ENCODE peak calls at places on chromosome 11, in six cellular contexts. Q is tibial artery; G is uterus; I is cardiac muscle cell; Y is CD4-positive, CD25-positive, alpha-beta regulatory T cell; R is PC-3. C is an unnamed sample.

GRCh38 chr11:110184974-110185597 is 91.9 kb downstream of the ZC3H12C start:
- DNase-seq in Q (no peak), Y (no peak), I (peak; percentile 59), G (no peak), R (peak; percentile 82), C (no peak)

GRCh38 chr11:9574556-9574805 is 1.0 kb downstream of the WEE1 start:
- DNase-seq in Y (no peak), R (no peak), Q (peak; percentile 75), I (peak; percentile 55), G (peak; percentile 56), C (no peak)

GRCh38 chr11:72727521-72727920 is 24.7 kb downstream of the ARAP1 start:
- DNase-seq in Q (no peak), G (no peak), I (no peak), R (no peak), Y (no peak), C (no peak)

GRCh38 chr11:2107521-2107920 is 31.7 kb downstream of the IGF2 start:
- DNase-seq in Q (no peak), G (no peak), Y (no peak), R (no peak), I (no peak), C (no peak)

GRCh38 chr11:44615041-44615513 is 49.6 kb downstream of the CD82 start:
- DNase-seq in R (no peak), Q (peak; percentile 45), Y (no peak), G (no peak), I (no peak), C (no peak)

GRCh38 chr11:2089536-2090165 is 49.5 kb downstream of the IGF2 start:
- DNase-seq in Y (peak; percentile 33), G (no peak), I (peak; percentile 28), R (peak; percentile 71), Q (no peak), C (no peak)

GRCh38 chr11:107844041-107844440 is 14.5 kb downstream of the SLC35F2 start:
- DNase-seq in R (peak; percentile 96), Q (no peak), I (peak; percentile 14), G (no peak), Y (no peak), C (no peak)

GRCh38 chr11:6520265-6520664 is 23.2 kb downstream of the DNHD1 start:
- DNase-seq in Q (no peak), Y (no peak), G (no peak), R (no peak), I (no peak), C (no peak)

GRCh38 chr11:128523616-128524015 is 63.7 kb downstream of the ETS1 start:
- DNase-seq in Y (no peak), I (peak; percentile 78), G (no peak), R (peak; percentile 44), Q (no peak), C (peak; percentile 17)

GRCh38 chr11:20417771-20418170 is 30.3 kb downstream of the PRMT3 start:
- DNase-seq in Y (no peak), R (no peak), G (no peak), Q (no peak), I (no peak), C (no peak)

GRCh38 chr11:114001416-114001815 is 26.5 kb downstream of the HTR3A start:
- DNase-seq in Q (no peak), Y (no peak), G (no peak), I (peak; percentile 13), R (no peak), C (no peak)

GRCh38 chr11:47225552-47226137 is 10.9 kb downstream of the DDB2 start:
- DNase-seq in G (no peak), Y (peak; percentile 67), I (no peak), Q (no peak), R (no peak), C (no peak)

GRCh38 chr11:16861867-16862266 is 123.4 kb downstream of the C11orf58 start:
- DNase-seq in R (no peak), Q (no peak), Y (no peak), G (no peak), I (no peak), C (no peak)

GRCh38 chr11:114171257-114172054 is 111.9 kb downstream of the ZBTB16 start:
- DNase-seq in I (peak; percentile 54), R (no peak), Y (no peak), Q (peak; percentile 95), G (peak; percentile 93), C (peak; percentile 97)

GRCh38 chr11:18490736-18491485 is 35.3 kb downstream of the LDHAL6A start:
- DNase-seq in Y (no peak), R (no peak), Q (no peak), I (no peak), G (no peak), C (no peak)
- H3K27ac ChIP-seq in Y (no peak overlapping the region), R (peak overlapping the region; percentile 44), Q (no peak overlapping the region), I (peak overlapping the region; percentile 44), G (no peak overlapping the region), C (no peak overlapping the region)

GRCh38 chr11:125223901-125224331 is 59.4 kb downstream of the PKNOX2 start:
- DNase-seq in Q (no peak), Y (no peak), R (no peak), G (no peak), I (no peak), C (no peak)
- H3K4me3 ChIP-seq in Q (no peak overlapping the region), Y (no peak overlapping the region), R (no peak overlapping the region), G (no peak overlapping the region), I (no peak overlapping the region), C (no peak overlapping the region)

DNA sequence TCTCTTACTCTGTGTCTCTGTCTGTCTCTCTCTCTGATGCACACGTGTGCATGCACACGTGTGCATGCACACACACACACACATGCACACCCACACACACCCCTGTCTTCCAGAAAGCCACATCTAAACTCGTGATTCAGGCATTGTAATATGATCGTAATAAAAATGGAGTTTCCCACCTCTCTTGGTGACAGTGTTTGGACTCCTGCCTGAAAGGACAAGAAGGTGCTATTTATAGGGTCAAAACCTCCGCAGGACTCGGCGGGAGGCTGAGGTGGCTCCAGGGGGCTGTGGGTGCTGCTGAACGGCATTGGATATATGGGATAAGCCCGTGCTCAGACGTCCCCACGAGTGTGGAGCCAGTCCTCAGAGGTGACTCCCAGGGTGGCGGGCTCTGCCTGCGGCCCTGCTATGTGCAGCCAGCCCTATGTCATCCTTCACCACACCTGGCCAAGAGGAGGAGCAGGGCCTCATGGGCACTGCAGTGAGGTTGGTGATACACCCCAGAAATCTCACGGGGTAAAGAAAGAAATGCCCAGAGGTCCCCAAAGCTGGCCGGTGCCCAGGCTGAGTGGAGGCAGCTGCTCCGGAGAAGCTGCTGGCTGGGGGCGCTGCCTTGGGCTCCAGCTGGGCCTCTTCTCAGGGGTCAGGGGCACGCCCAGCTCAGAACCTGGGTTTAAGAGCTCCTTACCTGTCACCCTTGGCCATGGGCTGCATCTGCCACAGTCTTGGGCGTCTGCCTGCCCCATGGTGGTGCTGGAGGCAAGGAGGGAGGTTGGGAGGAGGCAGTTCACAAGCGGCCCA is 5.0 kb upstream of the OSBPL5 start:
- DNase-seq in Y (no peak), G (no peak), I (no peak), Q (peak; percentile 70), R (peak; percentile 34), C (no peak)
- H3K27ac ChIP-seq in Y (no peak overlapping the region), G (no peak overlapping the region), I (no peak overlapping the region), Q (peak overlapping the region; percentile 82), R (no peak overlapping the region), C (peak overlapping the region; percentile 74)

GRCh38 chr11:539971-540481 is 2.7 kb downstream of the LRRC56 start:
- DNase-seq in Y (no peak), G (no peak), Q (no peak), R (no peak), I (no peak), C (no peak)
- H3K4me3 ChIP-seq in Y (no peak overlapping the region), G (no peak overlapping the region), Q (no peak overlapping the region), R (no peak overlapping the region), I (no peak overlapping the region), C (no peak overlapping the region)

GRCh38 chr11:61484541-61484940 is 24.0 kb upstream of the LRRC10B start:
- DNase-seq in Y (no peak), I (no peak), G (no peak), Q (no peak), R (no peak), C (no peak)
- H3K27ac ChIP-seq in Y (no peak overlapping the region), I (no peak overlapping the region), G (no peak overlapping the region), Q (no peak overlapping the region), R (no peak overlapping the region), C (no peak overlapping the region)

GRCh38 chr11:66727883-66728759 is 895 bp downstream of the SPTBN2 start:
- DNase-seq in G (no peak), I (no peak), R (no peak), Q (no peak), Y (no peak), C (no peak)
- H3K4me3 ChIP-seq in G (peak overlapping the region; percentile 6), I (peak overlapping the region; percentile 47), R (peak overlapping the region; percentile 77), Q (peak overlapping the region; percentile 61), Y (no peak overlapping the region), C (peak overlapping the region; percentile 81)

DNA sequence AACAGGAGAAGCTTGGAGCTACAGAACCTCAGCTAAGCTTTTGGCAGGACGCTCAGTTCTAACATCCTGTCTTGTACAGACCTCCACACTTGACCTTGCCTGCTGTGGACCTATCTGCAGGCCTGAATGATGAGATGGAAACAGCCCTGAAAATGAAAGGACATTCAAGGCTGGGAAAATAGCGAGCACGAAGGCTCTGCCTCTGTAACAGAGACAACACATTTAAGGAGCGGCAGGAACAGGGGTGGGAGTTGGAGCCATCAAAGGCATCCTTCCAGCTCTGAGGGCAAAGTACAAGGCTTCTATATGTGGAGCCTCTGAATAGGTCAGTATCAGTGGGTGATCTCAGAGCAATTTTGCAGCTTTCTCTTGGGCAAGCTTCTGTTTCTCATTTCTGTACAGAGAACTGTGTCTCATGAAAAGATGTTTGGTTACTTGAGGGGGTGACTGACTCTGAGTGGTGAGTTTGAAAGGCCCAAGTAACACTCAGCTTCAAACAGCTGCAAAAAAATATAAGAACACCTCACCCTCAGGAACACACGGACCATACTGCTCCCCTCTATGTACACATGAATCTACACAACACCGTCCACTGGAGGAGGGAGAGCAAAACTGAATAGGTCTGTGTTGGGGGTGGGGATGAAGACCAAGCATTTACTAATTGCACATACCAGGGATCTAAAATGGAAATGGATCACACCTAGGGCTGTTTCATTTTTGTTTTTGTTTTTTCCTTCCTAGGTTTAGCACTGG is 101.6 kb downstream of the CCDC81 start:
- DNase-seq in I (peak; percentile 54), R (no peak), G (peak; percentile 49), Y (no peak), Q (no peak), C (no peak)
- H3K27ac ChIP-seq in I (no peak overlapping the region), R (no peak overlapping the region), G (peak overlapping the region; percentile 84), Y (no peak overlapping the region), Q (peak overlapping the region; percentile 66), C (peak overlapping the region; percentile 11)

DNA sequence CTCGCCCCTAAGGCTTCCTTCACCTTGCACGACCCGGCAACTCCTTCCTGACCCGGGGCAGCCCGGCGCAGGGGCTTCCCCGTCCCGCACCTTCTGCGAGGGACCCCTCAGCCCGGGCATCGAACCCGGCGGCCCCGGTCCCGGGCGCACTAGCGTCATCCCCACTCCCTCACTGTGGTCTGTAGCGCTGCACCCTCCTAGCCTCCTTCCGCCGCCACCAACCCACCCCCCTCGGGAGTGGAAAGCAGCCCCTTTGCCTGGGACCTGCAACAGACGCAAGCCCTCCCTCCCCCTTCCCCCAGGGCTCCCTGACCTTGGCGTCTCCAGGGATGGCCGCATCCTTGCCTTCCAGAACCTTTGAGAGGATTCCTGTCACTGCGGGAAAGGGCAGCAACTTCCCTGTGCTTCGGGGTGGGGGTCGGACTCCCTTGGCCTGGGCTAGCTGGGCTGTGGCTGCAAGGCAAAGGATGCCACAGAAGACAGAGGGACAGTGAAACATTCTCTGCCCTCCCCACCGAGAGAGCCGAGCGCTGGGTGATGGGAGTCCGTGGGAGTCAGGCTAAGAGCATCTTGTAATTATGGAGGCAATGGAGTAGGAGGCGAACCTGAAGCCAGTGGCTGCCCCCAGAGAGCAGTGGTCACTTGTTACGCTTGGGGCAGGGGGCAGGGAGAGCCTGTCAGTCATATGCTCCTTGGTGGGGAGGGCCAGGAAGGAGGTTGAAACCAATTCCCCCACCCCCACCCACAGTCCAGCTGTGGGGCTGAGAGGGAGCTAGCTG is 835 bp downstream of the TMEM132A start:
- DNase-seq in Y (no peak), R (no peak), I (no peak), G (no peak), Q (no peak), C (no peak)
- H3K4me3 ChIP-seq in Y (no peak overlapping the region), R (peak overlapping the region; percentile 85), I (peak overlapping the region; percentile 85), G (peak overlapping the region; percentile 43), Q (peak overlapping the region; percentile 70), C (peak overlapping the region; percentile 60)

C was measured in esophagus muscularis mucosa.